ENCODE peak calls at places on chromosomes 5 and 9, in six cellular contexts. D is aorta, O is RWPE2, B is lower lobe of right lung, C is right cardiac atrium, R is right lobe of liver. H is an unnamed sample.
A peak's percentile ranks its signal among the peaks of the same experiment; 100 is the strongest.

GRCh38 chr5:158744680-158745079 is 355.0 kb downstream of the EBF1 start:
- ATAC-seq in B (no peak), O (no peak), R (no peak), D (no peak), C (no peak), H (no peak)

GRCh38 chr9:34993502-34994428 is 4.2 kb downstream of the DNAJB5 start:
- ATAC-seq in O (no peak), C (peak; percentile 53), R (no peak), D (peak; percentile 59), B (no peak), H (peak; percentile 48)

GRCh38 chr5:36656556-36656955 is 50.1 kb downstream of the SLC1A3 start:
- ATAC-seq in O (peak; percentile 60), R (no peak), B (no peak), C (no peak), D (no peak), H (no peak)

GRCh38 chr5:163565931-163566608 is 60.7 kb downstream of the MAT2B start:
- ATAC-seq in O (peak; percentile 78), R (peak; percentile 82), C (peak; percentile 72), D (peak; percentile 42), B (peak; percentile 49), H (peak; percentile 41)

GRCh38 chr5:178288373-178289368 is 56.1 kb upstream of the PHYKPL start:
- ATAC-seq in O (peak; percentile 87), D (no peak), C (peak; percentile 12), B (no peak), R (peak; percentile 67), H (no peak)

GRCh38 chr5:148978370-148979103 is 84.3 kb downstream of the SH3TC2 start:
- ATAC-seq in D (no peak), O (peak; percentile 74), B (peak; percentile 64), C (no peak), R (no peak), H (no peak)

GRCh38 chr9:2979893-2980292 is 136.0 kb upstream of the PUM3 start:
- ATAC-seq in D (no peak), C (no peak), O (no peak), R (no peak), B (no peak), H (no peak)

GRCh38 chr9:77999231-77999631 is 32.4 kb downstream of the GNAQ start:
- ATAC-seq in O (no peak), C (no peak), R (no peak), B (peak; percentile 46), D (no peak), H (no peak)

GRCh38 chr5:73288803-73289720 is 116.1 kb downstream of the TMEM174 start:
- ATAC-seq in B (no peak), D (no peak), C (no peak), O (no peak), R (no peak), H (no peak)

GRCh38 chr9:132754236-132754635 is 84.0 kb downstream of the GTF3C4 start:
- ATAC-seq in O (no peak), R (no peak), C (no peak), B (no peak), D (no peak), H (no peak)

GRCh38 chr9:98316445-98317133 is 61.1 kb upstream of the TBC1D2 start:
- ATAC-seq in B (no peak), R (no peak), C (no peak), O (no peak), D (no peak), H (no peak)

GRCh38 chr5:67971223-67971830 is 244.2 kb upstream of the PIK3R1 start:
- ATAC-seq in O (no peak), B (peak; percentile 80), R (peak; percentile 68), D (peak; percentile 81), C (peak; percentile 51), H (peak; percentile 87)

GRCh38 chr5:102959055-102959454 is 160.9 kb downstream of the GIN1 start:
- ATAC-seq in R (no peak), D (peak; percentile 88), O (peak; percentile 100), C (peak; percentile 81), B (peak; percentile 69), H (peak; percentile 68)

GRCh38 chr5:103793595-103794182 is 231.1 kb upstream of the NUDT12 start:
- ATAC-seq in O (no peak), C (no peak), D (no peak), B (no peak), R (no peak), H (no peak)

GRCh38 chr5:148343049-148343413 is 7.7 kb downstream of the SPINK9 start:
- ATAC-seq in D (no peak), O (peak; percentile 98), R (no peak), C (no peak), B (no peak), H (no peak)

GRCh38 chr5:169795311-169795710 is 158.2 kb downstream of the DOCK2 start:
- ATAC-seq in O (peak; percentile 67), R (no peak), D (no peak), C (no peak), B (no peak), H (no peak)

GRCh38 chr9:93231121-93231694 is 47.3 kb downstream of the WNK2 start:
- ATAC-seq in C (peak; percentile 45), R (peak; percentile 57), B (peak; percentile 75), O (peak; percentile 29), D (no peak), H (no peak)

GRCh38 chr5:154138701-154139100 is 51.8 kb upstream of the GALNT10 start:
- ATAC-seq in D (no peak), R (no peak), O (no peak), C (peak; percentile 87), B (no peak), H (no peak)

GRCh38 chr9:89418112-89418872 is 79.6 kb downstream of the SEMA4D start:
- ATAC-seq in B (no peak), D (no peak), R (no peak), C (no peak), O (no peak), H (no peak)

GRCh38 chr5:28862860-28863196 is 1824.4 kb upstream of the CDH9 start:
- ATAC-seq in B (no peak), O (no peak), D (no peak), C (no peak), R (no peak), H (no peak)

GRCh38 chr5:153959134-153959957 is 79.4 kb downstream of the FAM114A2 start:
- ATAC-seq in C (no peak), O (peak; percentile 72), D (peak; percentile 63), B (peak; percentile 31), R (no peak), H (peak; percentile 59)

GRCh38 chr5:34734321-34734720 is 78.2 kb downstream of the RAI14 start:
- ATAC-seq in O (no peak), R (no peak), C (no peak), D (no peak), B (no peak), H (no peak)

GRCh38 chr9:69249337-69249736 is 75.3 kb downstream of the TJP2 start:
- ATAC-seq in C (peak; percentile 65), D (no peak), R (peak; percentile 4), B (no peak), O (peak; percentile 36), H (peak; percentile 25)

GRCh38 chr5:178774866-178775539 is 44.5 kb upstream of the ZNF354A start:
- ATAC-seq in O (no peak), B (no peak), C (no peak), D (peak; percentile 19), R (no peak), H (peak; percentile 13)

GRCh38 chr5:68239485-68239884 is 23.9 kb downstream of the PIK3R1 start:
- ATAC-seq in C (peak; percentile 86), O (peak; percentile 53), B (peak; percentile 89), D (peak; percentile 69), R (peak; percentile 91), H (peak; percentile 83)

GRCh38 chr5:174223355-174223754 is 177.8 kb downstream of the NSG2 start:
- ATAC-seq in B (no peak), C (no peak), O (no peak), R (no peak), D (no peak), H (no peak)

GRCh38 chr5:115737452-115737851 is 79.0 kb downstream of the CDO1 start:
- ATAC-seq in B (no peak), D (no peak), R (no peak), O (no peak), C (no peak), H (no peak)

GRCh38 chr5:130111723-130112122 is 207.5 kb downstream of the CHSY3 start:
- ATAC-seq in R (no peak), D (no peak), C (no peak), B (no peak), O (no peak), H (no peak)

GRCh38 chr9:125516381-125516960 is 190.5 kb downstream of the MAPKAP1 start:
- ATAC-seq in D (no peak), O (no peak), C (no peak), R (no peak), B (no peak), H (no peak)

GRCh38 chr9:71765693-71766092 is 2.6 kb downstream of the CEMIP2 start:
- ATAC-seq in C (no peak), B (no peak), R (no peak), D (no peak), O (peak; percentile 3), H (no peak)
- H3K4me3 ChIP-seq in C (peak overlapping the region; percentile 4), B (peak overlapping the region; percentile 88), R (peak overlapping the region; percentile 89), D (no peak overlapping the region), O (no peak overlapping the region), H (no peak overlapping the region)

DNA sequence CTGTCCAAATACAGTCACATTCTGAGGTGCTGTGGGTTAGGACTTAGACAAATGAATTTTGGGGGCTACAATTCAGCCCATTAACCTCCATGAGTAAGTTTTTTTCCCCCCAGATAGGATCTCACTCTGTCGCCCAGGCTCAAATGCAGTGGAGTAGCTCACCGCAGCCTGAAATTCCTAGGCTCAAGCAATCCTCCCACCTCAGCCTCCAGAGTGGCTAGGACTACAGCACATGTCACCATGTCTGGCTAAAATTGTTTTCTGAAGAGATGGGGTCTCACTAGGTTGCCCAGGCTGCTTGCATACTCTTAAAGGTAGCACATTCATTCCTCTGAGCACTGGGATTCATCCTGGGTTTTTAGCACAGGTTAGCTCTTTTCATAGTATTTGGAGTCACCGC is 22.2 kb downstream of the PPP2CA start:
- ATAC-seq in R (no peak), D (no peak), O (no peak), C (no peak), B (no peak), H (no peak)
- H3K4me3 ChIP-seq in R (no peak overlapping the region), D (no peak overlapping the region), O (no peak overlapping the region), C (no peak overlapping the region), B (no peak overlapping the region), H (no peak overlapping the region)

GRCh38 chr5:55231029-55231475 is 2.4 kb downstream of the CCNO start:
- ATAC-seq in O (no peak), R (no peak), B (no peak), D (no peak), C (no peak), H (no peak)
- H3K4me3 ChIP-seq in O (no peak overlapping the region), R (no peak overlapping the region), B (peak overlapping the region; percentile 63), D (no peak overlapping the region), C (peak overlapping the region; percentile 1), H (no peak overlapping the region)

DNA sequence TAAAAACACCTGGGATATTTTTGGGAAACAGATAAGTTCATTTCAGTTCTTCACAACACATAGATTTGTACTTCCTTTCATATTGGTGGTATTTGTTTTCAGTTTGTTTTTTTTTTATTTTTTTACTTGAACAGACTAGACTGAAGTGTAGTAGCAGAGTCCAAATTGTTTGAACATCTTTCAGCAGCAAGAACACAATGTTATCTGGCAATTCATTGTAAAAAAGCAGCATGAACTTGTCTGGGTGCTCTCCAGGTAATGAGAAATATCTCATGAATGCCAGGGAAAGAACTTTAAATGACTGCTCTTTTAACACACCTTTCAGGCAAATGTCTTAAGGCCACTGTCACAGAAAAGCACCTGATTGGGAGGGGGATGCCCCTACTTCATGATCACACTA is 113.4 kb downstream of the ARL15 start:
- ATAC-seq in C (no peak), B (no peak), R (no peak), D (no peak), O (no peak), H (no peak)
- H3K4me3 ChIP-seq in C (no peak overlapping the region), B (no peak overlapping the region), R (no peak overlapping the region), D (no peak overlapping the region), O (no peak overlapping the region), H (no peak overlapping the region)